ENCODE peak calls at places on chromosomes 2 and 18, in five cellular contexts. A is GM06990, Y is PC-3, Q is activated T-helper 1 cell treated with Interleukin-2 at 50 U/mL for 16 hours, R is anterior cingulate cortex. S is an unnamed sample.

GRCh38 chr2:146844226-146844990 is 1000.4 kb upstream of the ACVR2A start:
- DNase-seq in A (no peak), Q (no peak), R (no peak), Y (peak; percentile 67), S (peak; percentile 67)

GRCh38 chr2:174654429-174654941 is 56.9 kb upstream of the WIPF1 start:
- DNase-seq in Y (no peak), R (no peak), Q (no peak), A (no peak), S (peak; percentile 62)

GRCh38 chr18:52287151-52287550 is 52.8 kb upstream of the DCC start:
- DNase-seq in Y (no peak), A (no peak), Q (no peak), R (no peak), S (no peak)

GRCh38 chr2:6864938-6865345 is 765 bp downstream of the CMPK2 start:
- DNase-seq in Q (no peak), R (no peak), A (no peak), Y (no peak), S (no peak)

GRCh38 chr2:99084256-99084655 is 57.3 kb upstream of the C2orf15 start:
- DNase-seq in Y (no peak), Q (no peak), R (no peak), A (no peak), S (no peak)

GRCh38 chr2:104861295-104862060 is 7.6 kb downstream of the POU3F3 start:
- DNase-seq in R (no peak), A (no peak), Q (no peak), Y (no peak), S (no peak)

GRCh38 chr18:62942578-62942977 is 227.2 kb downstream of the PHLPP1 start:
- DNase-seq in R (no peak), A (no peak), Q (no peak), Y (no peak), S (no peak)

GRCh38 chr2:74489906-74490305 is 7.0 kb downstream of the TTC31 start:
- DNase-seq in R (no peak), Q (no peak), Y (no peak), A (no peak), S (no peak)

GRCh38 chr2:102335871-102336366 is 19.7 kb upstream of the IL18R1 start:
- DNase-seq in R (no peak), A (no peak), Q (no peak), Y (no peak), S (peak; percentile 45)